ENCODE peak calls at places on chromosomes 13 and 19, in nine cellular contexts. P is fibroblast of the aortic adventitia, C is pancreas, N is cardiac fibroblast, W is psoas muscle, R is A673, O is breast epithelium, J is AG04450, G is bronchial epithelial cell. A is an unnamed sample.

GRCh38 chr19:16441661-16442071 is 30.1 kb downstream of the EPS15L1 start:
- DNase-seq in P (no peak), C (no peak), N (no peak), W (no peak), R (peak), O (no peak), J (no peak), G (no peak), A (no peak)

GRCh38 chr19:18401580-18402112 is 4.2 kb upstream of the LRRC25 start:
- DNase-seq in P (peak), C (no peak), N (peak), W (peak), R (peak), O (no peak), J (no peak), G (peak), A (peak)

GRCh38 chr19:2650515-2650914 is 52.0 kb downstream of the GNG7 start:
- DNase-seq in P (no peak), C (no peak), N (no peak), W (no peak), R (no peak), O (no peak), J (no peak), G (no peak), A (no peak)

GRCh38 chr19:39097299-39097698 is 13.1 kb downstream of the ACP7 start:
- DNase-seq in P (no peak), C (no peak), N (no peak), W (no peak), R (no peak), O (no peak), J (no peak), G (no peak), A (no peak)

GRCh38 chr19:1970003-1970805 is 29.2 kb downstream of the CSNK1G2 start:
- DNase-seq in P (no peak), C (no peak), N (no peak), W (peak), R (no peak), O (no peak), J (no peak), G (no peak), A (no peak)

GRCh38 chr13:111216166-111216960 is 101.3 kb downstream of the ARHGEF7 start:
- DNase-seq in P (peak), C (no peak), N (no peak), W (peak), R (peak), O (no peak), J (no peak), G (peak), A (no peak)

GRCh38 chr13:71876648-71877279 is 9.8 kb upstream of the DACH1 start:
- DNase-seq in P (no peak), C (no peak), N (no peak), W (no peak), R (no peak), O (no peak), J (no peak), G (no peak), A (no peak)

GRCh38 chr13:80345771-80346510 is 5.0 kb upstream of the SPRY2 start:
- DNase-seq in P (no peak), C (no peak), N (no peak), W (peak), R (no peak), O (no peak), J (no peak), G (no peak), A (no peak)

GRCh38 chr19:55494172-55494761 is 6.0 kb downstream of the SSC5D start:
- DNase-seq in P (peak), C (no peak), N (peak), W (peak), R (no peak), O (no peak), J (no peak), G (no peak), A (peak)

GRCh38 chr13:26785845-26786630 is 25.5 kb upstream of the GPR12 start:
- DNase-seq in P (peak), C (no peak), N (no peak), W (peak), R (peak), O (no peak), J (no peak), G (no peak), A (no peak)

GRCh38 chr13:108795841-108796240 is 166.4 kb downstream of the MYO16 start:
- DNase-seq in P (no peak), C (no peak), N (no peak), W (no peak), R (no peak), O (no peak), J (no peak), G (no peak), A (peak)

GRCh38 chr19:2618611-2619010 is 83.9 kb downstream of the GNG7 start:
- DNase-seq in P (no peak), C (no peak), N (peak), W (peak), R (no peak), O (peak), J (no peak), G (peak), A (no peak)

GRCh38 chr19:42469311-42470239 is 26.8 kb upstream of the CXCL17 start:
- DNase-seq in P (no peak), C (no peak), N (peak), W (no peak), R (peak), O (no peak), J (no peak), G (no peak), A (no peak)

GRCh38 chr13:20356437-20356836 is 124.3 kb upstream of the GJB6 start:
- DNase-seq in P (peak), C (no peak), N (no peak), W (no peak), R (no peak), O (no peak), J (no peak), G (no peak), A (no peak)

DNA sequence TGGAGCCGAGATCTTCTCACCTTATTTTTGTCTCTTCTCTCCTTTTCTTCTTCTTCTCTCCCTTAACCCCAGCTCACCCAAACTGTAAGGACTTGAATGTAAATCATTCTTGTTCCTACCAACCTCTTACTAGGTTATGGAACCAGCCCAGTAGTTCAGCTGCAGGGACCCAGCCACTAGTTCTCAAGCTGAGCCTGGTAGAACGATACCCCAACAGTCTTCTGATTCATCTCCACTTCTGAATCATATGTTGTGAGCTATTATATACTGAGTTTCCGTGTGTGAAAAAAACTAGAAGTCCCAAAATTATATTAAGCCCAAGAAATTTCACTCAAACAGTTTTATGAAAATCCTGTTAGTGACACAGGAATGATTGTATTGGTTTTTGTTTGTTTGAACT is 67.7 kb downstream of the DCT start:
- DNase-seq in P (no peak), C (no peak), N (no peak), W (no peak), R (no peak), O (no peak), J (no peak), G (no peak), A (no peak)
- H3K4me3 ChIP-seq in P (no peak), C (no peak), N (no peak), W (no peak), R (no peak), O (no peak), J (no peak), G (no peak), A (no peak)

DNA sequence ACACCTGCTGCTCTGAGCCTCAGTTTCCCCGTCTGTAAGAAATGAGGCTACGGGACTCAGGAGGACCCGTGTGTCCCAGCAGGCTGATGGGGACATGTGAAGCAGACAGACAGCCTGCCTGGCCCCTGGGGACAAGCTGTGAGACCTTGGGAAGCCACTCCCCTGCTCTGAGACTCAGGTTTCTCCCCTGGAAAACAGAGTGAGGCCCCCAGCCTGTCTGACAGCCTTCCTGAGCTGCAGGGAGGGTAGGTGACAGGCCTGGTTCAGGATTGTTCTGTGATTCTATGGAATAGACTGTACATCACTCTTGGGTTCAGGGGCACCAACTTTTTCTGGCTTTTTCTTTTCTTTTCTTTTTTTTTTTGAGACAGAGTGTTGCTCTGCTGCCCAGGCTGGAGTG is 2.9 kb upstream of the NTF4 start:
- DNase-seq in P (no peak), C (no peak), N (no peak), W (no peak), R (no peak), O (no peak), J (no peak), G (no peak), A (no peak)
- H3K4me3 ChIP-seq in P (no peak), C (no peak), N (no peak), W (no peak), R (no peak), O (no peak), J (no peak), G (no peak), A (no peak)

GRCh38 chr19:4759388-4760284 is 31.9 kb upstream of the FEM1A start:
- DNase-seq in P (peak), C (peak), N (peak), W (peak), R (peak), O (peak), J (peak), G (peak), A (peak)
- H3K4me3 ChIP-seq in P (peak), C (no peak), N (peak), W (peak), R (peak), O (no peak), J (peak), G (no peak), A (peak)

GRCh38 chr13:51803018-51803417 is 945 bp downstream of the DHRS12 start:
- DNase-seq in P (no peak), C (no peak), N (no peak), W (no peak), R (no peak), O (no peak), J (no peak), G (no peak), A (no peak)

GRCh38 chr13:51801631-51802099 is 2.3 kb downstream of the DHRS12 start:
- DNase-seq in P (no peak), C (peak), N (peak), W (peak), R (peak), O (peak), J (no peak), G (no peak), A (no peak)

GRCh38 chr13:51804295-51805172 is 571 bp upstream of the DHRS12 start:
- DNase-seq in P (no peak), C (peak), N (no peak), W (peak), R (no peak), O (peak), J (no peak), G (no peak), A (no peak)

GRCh38 chr13:51803422-51804294 is at the start of gene DHRS12:
- DNase-seq in P (peak), C (peak), N (peak), W (peak), R (peak), O (peak), J (no peak), G (peak), A (peak)

DNA sequence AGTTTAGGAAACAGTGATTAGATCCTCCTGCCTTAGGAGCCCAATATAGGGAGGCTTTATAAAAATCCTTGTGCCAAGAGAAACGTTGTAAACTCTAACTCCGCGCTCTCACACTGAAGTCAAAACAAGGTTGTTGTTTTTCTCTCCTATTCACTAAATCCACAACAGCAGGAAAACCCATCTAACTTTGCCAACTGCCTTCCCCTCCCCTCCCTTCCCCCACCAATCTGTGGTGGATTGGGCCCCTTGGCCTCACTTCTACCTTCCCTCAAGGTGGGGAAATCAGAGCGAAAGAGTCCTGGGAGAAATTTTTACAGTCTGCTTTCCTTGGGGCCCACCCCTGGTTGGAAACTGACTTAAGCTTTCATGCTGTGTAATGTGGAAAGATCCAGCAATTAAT is 1.4 kb downstream of the DHRS12 start:
- DNase-seq in P (no peak), C (no peak), N (no peak), W (no peak), R (no peak), O (no peak), J (no peak), G (no peak), A (no peak)
- H3K4me3 ChIP-seq in P (no peak), C (no peak), N (no peak), W (peak), R (no peak), O (no peak), J (no peak), G (no peak), A (no peak)

GRCh38 chr19:45391346-45391745 is 13.5 kb downstream of the PPP1R13L start:
- DNase-seq in P (no peak), C (no peak), N (peak), W (no peak), R (peak), O (no peak), J (no peak), G (no peak), A (no peak)

GRCh38 chr19:45380107-45380506 is 9.7 kb upstream of the ERCC2 start:
- DNase-seq in P (no peak), C (no peak), N (no peak), W (no peak), R (no peak), O (no peak), J (no peak), G (no peak), A (no peak)

GRCh38 chr19:45382426-45382825 is 12.1 kb upstream of the ERCC2 start:
- DNase-seq in P (no peak), C (no peak), N (no peak), W (no peak), R (no peak), O (no peak), J (no peak), G (no peak), A (no peak)

DNA sequence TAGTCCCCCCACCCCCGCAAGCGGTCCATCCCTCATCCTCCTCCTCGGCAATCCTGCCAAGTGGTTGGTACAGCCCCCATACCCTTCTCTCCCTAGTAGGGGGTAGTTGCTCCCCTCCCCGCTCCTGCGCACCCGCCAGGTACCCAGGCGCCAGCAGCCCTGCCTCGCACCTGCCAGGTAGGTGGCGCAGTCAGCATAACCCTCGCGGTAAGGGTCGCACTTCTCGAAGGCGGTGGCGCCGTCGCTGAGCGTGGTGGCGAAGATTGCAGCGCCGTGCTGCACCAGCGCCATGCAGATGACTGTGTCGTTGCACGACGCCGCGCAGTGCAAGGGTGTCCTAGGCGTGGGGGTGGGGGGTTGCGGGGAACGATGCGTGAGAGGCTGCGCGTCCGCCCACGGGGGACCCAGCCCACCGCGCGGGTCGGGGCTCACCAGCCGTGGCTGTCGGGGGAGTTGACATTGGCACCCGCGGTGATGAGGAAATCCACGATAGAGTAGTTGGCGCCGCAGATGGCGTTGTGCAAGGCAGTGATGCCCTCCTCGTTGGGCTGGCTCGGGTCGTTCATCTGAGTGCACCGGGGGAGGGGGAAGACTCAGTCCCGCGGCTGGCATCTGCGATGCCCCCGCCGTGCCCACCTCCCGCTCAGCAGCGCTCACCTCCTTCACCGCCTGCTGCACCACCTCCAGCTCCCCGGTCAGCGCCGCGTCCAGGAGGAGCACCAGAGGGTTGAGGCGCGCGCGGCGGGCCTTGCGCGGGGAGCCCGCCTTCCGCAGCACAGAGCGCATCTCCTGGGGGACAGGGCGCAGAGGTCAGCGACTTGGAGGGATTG is 15.2 kb upstream of the ERCC2 start:
- DNase-seq in P (no peak), C (no peak), N (no peak), W (no peak), R (no peak), O (no peak), J (no peak), G (no peak), A (no peak)
- H3K4me3 ChIP-seq in P (peak), C (no peak), N (peak), W (no peak), R (peak), O (no peak), J (peak), G (no peak), A (peak)

DNA sequence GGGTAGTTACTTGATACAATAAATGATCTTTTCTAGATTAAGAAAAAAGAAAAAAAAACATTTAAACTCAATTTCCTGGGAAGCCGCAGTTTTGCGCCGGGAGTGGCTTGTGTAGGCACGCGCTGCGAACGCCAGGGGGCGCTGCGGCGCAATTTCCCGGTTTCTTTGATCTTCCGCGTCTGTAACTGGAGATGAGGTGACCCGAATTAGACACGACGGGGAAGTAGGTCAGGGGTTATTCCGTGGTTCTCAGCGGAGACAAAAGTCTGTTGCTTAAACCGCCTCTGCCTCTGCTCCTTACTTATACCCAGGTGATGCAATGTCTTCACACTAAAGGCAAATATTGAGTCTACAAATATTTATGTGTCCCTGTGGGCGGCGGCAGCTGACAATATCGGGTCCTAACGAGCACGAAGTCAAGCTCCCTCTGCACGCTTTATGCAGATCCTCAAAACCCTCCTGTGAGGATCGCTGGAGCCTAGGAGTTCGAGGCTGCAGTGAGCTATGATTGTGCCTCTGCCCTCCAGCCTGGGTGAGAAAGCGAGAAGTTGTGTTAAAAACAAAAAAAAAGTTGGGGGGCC is 15.2 kb downstream of the STXBP2 start:
- DNase-seq in P (peak), C (peak), N (peak), W (peak), R (peak), O (peak), J (peak), G (peak), A (peak)
- H3K4me3 ChIP-seq in P (peak), C (no peak), N (no peak), W (peak), R (peak), O (no peak), J (peak), G (no peak), A (peak)

DNA sequence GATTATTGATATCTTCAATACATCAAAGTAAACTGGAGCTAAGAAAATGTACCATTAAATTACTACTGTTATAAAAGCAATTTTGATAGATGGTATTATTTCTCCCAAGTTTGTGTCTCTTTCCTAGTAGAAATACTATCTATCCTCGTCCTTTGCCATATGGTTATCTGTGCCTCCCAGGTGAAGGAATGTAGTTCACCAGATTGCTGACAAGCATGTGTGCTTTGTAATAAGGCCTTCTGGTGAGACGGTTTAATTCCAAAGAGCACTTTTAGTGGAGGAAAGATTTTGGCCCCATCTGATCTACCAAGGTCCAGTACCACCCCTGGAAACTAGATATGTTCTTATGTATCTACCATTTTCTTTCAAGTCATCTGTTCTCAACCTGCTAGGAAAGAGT is 243.6 kb downstream of the DLEU7 start:
- DNase-seq in P (no peak), C (no peak), N (no peak), W (no peak), R (no peak), O (no peak), J (no peak), G (no peak), A (no peak)
- H3K4me3 ChIP-seq in P (no peak), C (no peak), N (no peak), W (no peak), R (no peak), O (no peak), J (no peak), G (no peak), A (no peak)

GRCh38 chr19:33819875-33820781 is 23.5 kb downstream of the KCTD15 start:
- DNase-seq in P (peak), C (peak), N (peak), W (peak), R (peak), O (peak), J (no peak), G (peak), A (peak)
- H3K4me3 ChIP-seq in P (peak), C (no peak), N (peak), W (peak), R (peak), O (peak), J (peak), G (peak), A (peak)

DNA sequence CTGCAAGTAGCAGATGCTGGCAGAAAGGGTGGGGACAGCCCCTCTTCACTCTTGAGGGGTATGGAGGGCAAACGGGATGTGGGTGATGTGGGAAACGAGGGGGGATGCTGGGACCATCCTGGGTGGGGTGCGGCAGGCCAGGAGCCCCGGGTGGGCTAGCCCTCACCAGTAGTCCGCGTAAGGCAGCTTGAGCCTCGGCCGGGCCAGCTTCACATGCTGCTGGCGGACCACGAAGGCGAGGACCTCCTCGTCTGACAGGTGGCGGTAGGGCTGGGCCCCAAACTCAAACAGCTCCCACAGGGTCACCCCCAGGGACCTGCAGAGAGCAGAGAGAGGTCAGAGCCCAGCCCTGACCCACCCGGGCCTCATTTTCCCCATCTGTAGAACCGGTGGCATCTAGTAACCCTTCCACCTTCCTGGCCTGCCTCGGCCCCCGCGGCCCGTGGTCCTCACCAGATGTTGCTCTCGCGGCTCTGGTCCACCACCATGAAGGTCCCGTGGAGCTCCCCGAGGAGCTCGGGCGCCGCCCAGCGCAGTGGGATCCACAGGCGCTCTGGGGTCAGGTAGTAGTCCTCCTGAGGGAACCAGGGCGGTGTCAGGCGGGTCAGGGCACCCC is 10.7 kb downstream of the LMTK3 start:
- DNase-seq in P (no peak), C (no peak), N (no peak), W (no peak), R (no peak), O (no peak), J (no peak), G (no peak), A (no peak)
- H3K4me3 ChIP-seq in P (no peak), C (peak), N (no peak), W (no peak), R (peak), O (no peak), J (no peak), G (peak), A (no peak)

A was measured in brain microvascular endothelial cell.